ENCODE peak calls at places on chromosome 2, in six cellular contexts. One of them, this sample, is unnamed.

GRCh38 chr2:231925303-231926179 is 655 bp downstream of the NPPC start:
- DNase-seq in foreskin keratinocyte: no peak
- DNase-seq in NCI-H1694 treated with DMSO at 0.1 percent for 48 hours: peak; percentile 16
- DNase-seq in NCI-H1417: peak; percentile 65
- DNase-seq in CD8-positive, alpha-beta memory T cell: peak; percentile 67
- DNase-seq in GM04503: no peak
- DNase-seq in this sample: no peak

GRCh38 chr2:181104512-181105121 is 124.2 kb downstream of the UBE2E3 start:
- DNase-seq in GM04503: no peak
- DNase-seq in NCI-H1417: peak; percentile 49
- DNase-seq in NCI-H1694 treated with DMSO at 0.1 percent for 48 hours: peak; percentile 92
- DNase-seq in foreskin keratinocyte: no peak
- DNase-seq in CD8-positive, alpha-beta memory T cell: peak; percentile 56
- DNase-seq in this sample: no peak

GRCh38 chr2:20350105-20350712 is 435 bp downstream of the PUM2 start:
- DNase-seq in foreskin keratinocyte: no peak
- DNase-seq in NCI-H1694 treated with DMSO at 0.1 percent for 48 hours: peak; percentile 76
- DNase-seq in GM04503: no peak
- DNase-seq in CD8-positive, alpha-beta memory T cell: peak; percentile 71
- DNase-seq in NCI-H1417: peak; percentile 74
- DNase-seq in this sample: no peak

GRCh38 chr2:233460726-233461431 is 105.7 kb downstream of the USP40 start:
- DNase-seq in CD8-positive, alpha-beta memory T cell: no peak
- DNase-seq in NCI-H1417: no peak
- DNase-seq in foreskin keratinocyte: no peak
- DNase-seq in GM04503: no peak
- DNase-seq in NCI-H1694 treated with DMSO at 0.1 percent for 48 hours: peak; percentile 43
- DNase-seq in this sample: no peak

GRCh38 chr2:27049422-27050280 is 1.8 kb upstream of the AGBL5 start:
- DNase-seq in GM04503: no peak
- DNase-seq in foreskin keratinocyte: no peak
- DNase-seq in NCI-H1417: no peak
- DNase-seq in CD8-positive, alpha-beta memory T cell: peak; percentile 63
- DNase-seq in NCI-H1694 treated with DMSO at 0.1 percent for 48 hours: no peak
- DNase-seq in this sample: no peak

GRCh38 chr2:143844986-143845385 is 674.9 kb downstream of the ZEB2 start:
- DNase-seq in NCI-H1694 treated with DMSO at 0.1 percent for 48 hours: no peak
- DNase-seq in NCI-H1417: no peak
- DNase-seq in foreskin keratinocyte: no peak
- DNase-seq in CD8-positive, alpha-beta memory T cell: no peak
- DNase-seq in GM04503: no peak
- DNase-seq in this sample: no peak

GRCh38 chr2:207847807-207848544 is 78.3 kb upstream of the FZD5 start:
- DNase-seq in NCI-H1417: no peak
- DNase-seq in CD8-positive, alpha-beta memory T cell: no peak
- DNase-seq in NCI-H1694 treated with DMSO at 0.1 percent for 48 hours: no peak
- DNase-seq in foreskin keratinocyte: peak; percentile 63
- DNase-seq in GM04503: no peak
- DNase-seq in this sample: no peak

GRCh38 chr2:10489842-10490555 is 41.9 kb upstream of the ODC1 start:
- DNase-seq in GM04503: no peak
- DNase-seq in NCI-H1417: no peak
- DNase-seq in CD8-positive, alpha-beta memory T cell: no peak
- DNase-seq in foreskin keratinocyte: no peak
- DNase-seq in NCI-H1694 treated with DMSO at 0.1 percent for 48 hours: no peak
- DNase-seq in this sample: no peak

GRCh38 chr2:232502901-232503791 is 15.5 kb upstream of the ECEL1 start:
- DNase-seq in NCI-H1417: no peak
- DNase-seq in CD8-positive, alpha-beta memory T cell: peak; percentile 78
- DNase-seq in GM04503: no peak
- DNase-seq in NCI-H1694 treated with DMSO at 0.1 percent for 48 hours: no peak
- DNase-seq in foreskin keratinocyte: no peak
- DNase-seq in this sample: no peak

GRCh38 chr2:163604941-163605555 is 130.8 kb downstream of the FIGN start:
- DNase-seq in NCI-H1694 treated with DMSO at 0.1 percent for 48 hours: no peak
- DNase-seq in CD8-positive, alpha-beta memory T cell: no peak
- DNase-seq in foreskin keratinocyte: peak; percentile 65
- DNase-seq in GM04503: peak; percentile 2
- DNase-seq in NCI-H1417: peak; percentile 17
- DNase-seq in this sample: no peak

GRCh38 chr2:3480352-3481010 is 38.9 kb downstream of the ADI1 start:
- DNase-seq in GM04503: no peak
- DNase-seq in NCI-H1417: peak; percentile 56
- DNase-seq in foreskin keratinocyte: no peak
- DNase-seq in NCI-H1694 treated with DMSO at 0.1 percent for 48 hours: no peak
- DNase-seq in CD8-positive, alpha-beta memory T cell: no peak
- DNase-seq in this sample: no peak

GRCh38 chr2:197148401-197148800 is 162.2 kb downstream of the ANKRD44 start:
- DNase-seq in NCI-H1417: no peak
- DNase-seq in NCI-H1694 treated with DMSO at 0.1 percent for 48 hours: no peak
- DNase-seq in foreskin keratinocyte: no peak
- DNase-seq in CD8-positive, alpha-beta memory T cell: no peak
- DNase-seq in GM04503: no peak
- DNase-seq in this sample: no peak

GRCh38 chr2:236946871-236947270 is 138.8 kb upstream of the COPS8 start:
- DNase-seq in foreskin keratinocyte: no peak
- DNase-seq in NCI-H1417: no peak
- DNase-seq in CD8-positive, alpha-beta memory T cell: no peak
- DNase-seq in GM04503: no peak
- DNase-seq in NCI-H1694 treated with DMSO at 0.1 percent for 48 hours: no peak
- DNase-seq in this sample: no peak

GRCh38 chr2:240573516-240574385 is 5.5 kb downstream of the RNPEPL1 start:
- DNase-seq in GM04503: no peak
- DNase-seq in CD8-positive, alpha-beta memory T cell: no peak
- DNase-seq in NCI-H1694 treated with DMSO at 0.1 percent for 48 hours: no peak
- DNase-seq in NCI-H1417: no peak
- DNase-seq in foreskin keratinocyte: no peak
- DNase-seq in this sample: no peak

GRCh38 chr2:235723371-235723770 is 229.5 kb downstream of the AGAP1 start:
- DNase-seq in CD8-positive, alpha-beta memory T cell: no peak
- DNase-seq in NCI-H1694 treated with DMSO at 0.1 percent for 48 hours: no peak
- DNase-seq in GM04503: no peak
- DNase-seq in NCI-H1417: no peak
- DNase-seq in foreskin keratinocyte: no peak
- DNase-seq in this sample: no peak

GRCh38 chr2:149333636-149334035 is 3.2 kb downstream of the LYPD6 start:
- DNase-seq in GM04503: no peak
- DNase-seq in foreskin keratinocyte: no peak
- DNase-seq in CD8-positive, alpha-beta memory T cell: no peak
- DNase-seq in NCI-H1417: no peak
- DNase-seq in NCI-H1694 treated with DMSO at 0.1 percent for 48 hours: no peak
- DNase-seq in this sample: no peak

GRCh38 chr2:11539317-11540147 is 5.7 kb downstream of the GREB1 start:
- DNase-seq in foreskin keratinocyte: no peak
- DNase-seq in CD8-positive, alpha-beta memory T cell: no peak
- DNase-seq in NCI-H1417: peak; percentile 97
- DNase-seq in NCI-H1694 treated with DMSO at 0.1 percent for 48 hours: no peak
- DNase-seq in GM04503: no peak
- DNase-seq in this sample: no peak

GRCh38 chr2:169670215-169670651 is 24.0 kb downstream of the CFAP210 start:
- DNase-seq in NCI-H1417: no peak
- DNase-seq in foreskin keratinocyte: no peak
- DNase-seq in NCI-H1694 treated with DMSO at 0.1 percent for 48 hours: no peak
- DNase-seq in CD8-positive, alpha-beta memory T cell: no peak
- DNase-seq in GM04503: peak; percentile 13
- DNase-seq in this sample: no peak

GRCh38 chr2:96259497-96259921 is 6.3 kb downstream of the TMEM127 start:
- DNase-seq in foreskin keratinocyte: no peak
- DNase-seq in NCI-H1694 treated with DMSO at 0.1 percent for 48 hours: no peak
- DNase-seq in NCI-H1417: no peak
- DNase-seq in GM04503: no peak
- DNase-seq in CD8-positive, alpha-beta memory T cell: no peak
- DNase-seq in this sample: no peak

GRCh38 chr2:239285071-239285931 is 115.5 kb downstream of the HDAC4 start:
- DNase-seq in foreskin keratinocyte: no peak
- DNase-seq in CD8-positive, alpha-beta memory T cell: peak; percentile 43
- DNase-seq in GM04503: no peak
- DNase-seq in NCI-H1417: no peak
- DNase-seq in NCI-H1694 treated with DMSO at 0.1 percent for 48 hours: no peak
- DNase-seq in this sample: no peak

GRCh38 chr2:189163889-189164288 is 15.7 kb downstream of the COL5A2 start:
- DNase-seq in GM04503: peak; percentile 59
- DNase-seq in CD8-positive, alpha-beta memory T cell: no peak
- DNase-seq in NCI-H1694 treated with DMSO at 0.1 percent for 48 hours: no peak
- DNase-seq in foreskin keratinocyte: no peak
- DNase-seq in NCI-H1417: no peak
- DNase-seq in this sample: peak; percentile 84

GRCh38 chr2:62482558-62483352 is 23.2 kb downstream of the TMEM17 start:
- DNase-seq in GM04503: no peak
- DNase-seq in foreskin keratinocyte: no peak
- DNase-seq in NCI-H1417: no peak
- DNase-seq in CD8-positive, alpha-beta memory T cell: no peak
- DNase-seq in NCI-H1694 treated with DMSO at 0.1 percent for 48 hours: no peak
- DNase-seq in this sample: no peak

GRCh38 chr2:175935289-175936181 is 66.5 kb downstream of the LNPK start:
- DNase-seq in NCI-H1694 treated with DMSO at 0.1 percent for 48 hours: no peak
- DNase-seq in foreskin keratinocyte: no peak
- DNase-seq in CD8-positive, alpha-beta memory T cell: no peak
- DNase-seq in NCI-H1417: no peak
- DNase-seq in GM04503: no peak
- DNase-seq in this sample: no peak

GRCh38 chr2:45068643-45069140 is 59.4 kb upstream of the SIX2 start:
- DNase-seq in NCI-H1417: no peak
- DNase-seq in NCI-H1694 treated with DMSO at 0.1 percent for 48 hours: no peak
- DNase-seq in GM04503: no peak
- DNase-seq in CD8-positive, alpha-beta memory T cell: no peak
- DNase-seq in foreskin keratinocyte: peak; percentile 4
- DNase-seq in this sample: no peak

GRCh38 chr2:174482854-174483253 is 4.0 kb downstream of the GPR155 start:
- DNase-seq in foreskin keratinocyte: no peak
- DNase-seq in NCI-H1417: no peak
- DNase-seq in CD8-positive, alpha-beta memory T cell: no peak
- DNase-seq in NCI-H1694 treated with DMSO at 0.1 percent for 48 hours: no peak
- DNase-seq in GM04503: no peak
- DNase-seq in this sample: no peak

GRCh38 chr2:100800910-100801309 is 19.0 kb upstream of the NPAS2 start:
- DNase-seq in foreskin keratinocyte: no peak
- DNase-seq in GM04503: no peak
- DNase-seq in NCI-H1417: no peak
- DNase-seq in NCI-H1694 treated with DMSO at 0.1 percent for 48 hours: no peak
- DNase-seq in CD8-positive, alpha-beta memory T cell: no peak
- DNase-seq in this sample: no peak

GRCh38 chr2:46877619-46878113 is 37.9 kb downstream of the MCFD2 start:
- DNase-seq in foreskin keratinocyte: no peak
- DNase-seq in NCI-H1694 treated with DMSO at 0.1 percent for 48 hours: no peak
- DNase-seq in GM04503: no peak
- DNase-seq in CD8-positive, alpha-beta memory T cell: no peak
- DNase-seq in NCI-H1417: no peak
- DNase-seq in this sample: no peak

GRCh38 chr2:183809404-183809803 is 685.2 kb downstream of the NUP35 start:
- DNase-seq in CD8-positive, alpha-beta memory T cell: no peak
- DNase-seq in foreskin keratinocyte: no peak
- DNase-seq in NCI-H1417: no peak
- DNase-seq in GM04503: no peak
- DNase-seq in NCI-H1694 treated with DMSO at 0.1 percent for 48 hours: no peak
- DNase-seq in this sample: no peak

GRCh38 chr2:241888641-241889040 is 19.1 kb downstream of the RTP5 start:
- DNase-seq in foreskin keratinocyte: no peak
- DNase-seq in CD8-positive, alpha-beta memory T cell: no peak
- DNase-seq in GM04503: no peak
- DNase-seq in NCI-H1694 treated with DMSO at 0.1 percent for 48 hours: no peak
- DNase-seq in NCI-H1417: no peak
- DNase-seq in this sample: no peak

This sample was measured in BJ.